ENCODE peak calls at places on chromosomes 11 and 22, in seven cellular contexts. One of them, this sample, is unnamed.

GRCh38 chr11:61769169-61769920 is 16.9 kb downstream of the MYRF start:
- DNase-seq in NCI-H1092: no peak
- DNase-seq in midbrain: no peak
- DNase-seq in kidney epithelial cell: no peak
- DNase-seq in neural progenitor cell: peak
- DNase-seq in left ventricle myocardium inferior: no peak
- DNase-seq in CD4-positive, alpha-beta T cell: no peak
- DNase-seq in this sample: no peak

GRCh38 chr22:41094036-41094435 is 1.6 kb downstream of the EP300 start:
- DNase-seq in NCI-H1092: no peak
- DNase-seq in midbrain: no peak
- DNase-seq in kidney epithelial cell: no peak
- DNase-seq in neural progenitor cell: peak
- DNase-seq in left ventricle myocardium inferior: no peak
- DNase-seq in CD4-positive, alpha-beta T cell: no peak
- DNase-seq in this sample: no peak

GRCh38 chr11:45096636-45097035 is 49.8 kb upstream of the PRDM11 start:
- DNase-seq in NCI-H1092: no peak
- DNase-seq in midbrain: no peak
- DNase-seq in kidney epithelial cell: no peak
- DNase-seq in neural progenitor cell: no peak
- DNase-seq in left ventricle myocardium inferior: no peak
- DNase-seq in CD4-positive, alpha-beta T cell: no peak
- DNase-seq in this sample: no peak

GRCh38 chr22:39543095-39543494 is 10.5 kb upstream of the RPS19BP1 start:
- DNase-seq in NCI-H1092: no peak
- DNase-seq in midbrain: no peak
- DNase-seq in kidney epithelial cell: no peak
- DNase-seq in neural progenitor cell: peak
- DNase-seq in left ventricle myocardium inferior: no peak
- DNase-seq in CD4-positive, alpha-beta T cell: no peak
- DNase-seq in this sample: no peak

GRCh38 chr22:37924386-37925065 is 18.4 kb downstream of the MICALL1 start:
- DNase-seq in NCI-H1092: no peak
- DNase-seq in midbrain: no peak
- DNase-seq in kidney epithelial cell: no peak
- DNase-seq in neural progenitor cell: no peak
- DNase-seq in left ventricle myocardium inferior: no peak
- DNase-seq in CD4-positive, alpha-beta T cell: no peak
- DNase-seq in this sample: no peak

GRCh38 chr11:10680956-10681487 is 12.5 kb downstream of the IRAG1 start:
- DNase-seq in NCI-H1092: no peak
- DNase-seq in midbrain: no peak
- DNase-seq in kidney epithelial cell: no peak
- DNase-seq in neural progenitor cell: no peak
- DNase-seq in left ventricle myocardium inferior: no peak
- DNase-seq in CD4-positive, alpha-beta T cell: no peak
- DNase-seq in this sample: no peak

GRCh38 chr11:72683782-72684200 is 9.6 kb upstream of the PDE2A start:
- DNase-seq in NCI-H1092: peak
- DNase-seq in midbrain: peak
- DNase-seq in kidney epithelial cell: no peak
- DNase-seq in neural progenitor cell: peak
- DNase-seq in left ventricle myocardium inferior: peak
- DNase-seq in CD4-positive, alpha-beta T cell: peak
- DNase-seq in this sample: peak

GRCh38 chr11:134275534-134276395 is at the start of gene GLB1L3:
- DNase-seq in NCI-H1092: peak
- DNase-seq in midbrain: peak
- DNase-seq in kidney epithelial cell: no peak
- DNase-seq in neural progenitor cell: peak
- DNase-seq in left ventricle myocardium inferior: no peak
- DNase-seq in CD4-positive, alpha-beta T cell: peak
- DNase-seq in this sample: peak

GRCh38 chr11:70046089-70046488 is 32.0 kb upstream of the ANO1 start:
- DNase-seq in NCI-H1092: no peak
- DNase-seq in midbrain: no peak
- DNase-seq in kidney epithelial cell: no peak
- DNase-seq in neural progenitor cell: no peak
- DNase-seq in left ventricle myocardium inferior: no peak
- DNase-seq in CD4-positive, alpha-beta T cell: no peak
- DNase-seq in this sample: no peak

GRCh38 chr11:28269621-28270020 is 161.4 kb downstream of the METTL15 start:
- DNase-seq in NCI-H1092: no peak
- DNase-seq in midbrain: no peak
- DNase-seq in kidney epithelial cell: no peak
- DNase-seq in neural progenitor cell: no peak
- DNase-seq in left ventricle myocardium inferior: no peak
- DNase-seq in CD4-positive, alpha-beta T cell: no peak
- DNase-seq in this sample: no peak

GRCh38 chr11:61587951-61588695 is 7.2 kb upstream of the SYT7 start:
- DNase-seq in NCI-H1092: no peak
- DNase-seq in midbrain: no peak
- DNase-seq in kidney epithelial cell: no peak
- DNase-seq in neural progenitor cell: peak
- DNase-seq in left ventricle myocardium inferior: peak
- DNase-seq in CD4-positive, alpha-beta T cell: peak
- DNase-seq in this sample: no peak

GRCh38 chr11:107576497-107577086 is 11.1 kb upstream of the ALKBH8 start:
- DNase-seq in NCI-H1092: no peak
- DNase-seq in midbrain: peak
- DNase-seq in kidney epithelial cell: no peak
- DNase-seq in neural progenitor cell: peak
- DNase-seq in left ventricle myocardium inferior: no peak
- DNase-seq in CD4-positive, alpha-beta T cell: peak
- DNase-seq in this sample: no peak

GRCh38 chr11:101436511-101437142 is 147.2 kb downstream of the TRPC6 start:
- DNase-seq in NCI-H1092: peak
- DNase-seq in midbrain: no peak
- DNase-seq in kidney epithelial cell: no peak
- DNase-seq in neural progenitor cell: peak
- DNase-seq in left ventricle myocardium inferior: no peak
- DNase-seq in CD4-positive, alpha-beta T cell: no peak
- DNase-seq in this sample: no peak

GRCh38 chr22:50398698-50399648 is 55.8 kb downstream of the PPP6R2 start:
- DNase-seq in NCI-H1092: no peak
- DNase-seq in midbrain: no peak
- DNase-seq in kidney epithelial cell: no peak
- DNase-seq in neural progenitor cell: no peak
- DNase-seq in left ventricle myocardium inferior: no peak
- DNase-seq in CD4-positive, alpha-beta T cell: no peak
- DNase-seq in this sample: no peak

GRCh38 chr22:43831561-43832392 is 19.7 kb upstream of the EFCAB6 start:
- DNase-seq in NCI-H1092: no peak
- DNase-seq in midbrain: no peak
- DNase-seq in kidney epithelial cell: no peak
- DNase-seq in neural progenitor cell: no peak
- DNase-seq in left ventricle myocardium inferior: no peak
- DNase-seq in CD4-positive, alpha-beta T cell: no peak
- DNase-seq in this sample: no peak

GRCh38 chr11:92865352-92865751 is 104.1 kb upstream of the MTNR1B start:
- DNase-seq in NCI-H1092: no peak
- DNase-seq in midbrain: no peak
- DNase-seq in kidney epithelial cell: no peak
- DNase-seq in neural progenitor cell: no peak
- DNase-seq in left ventricle myocardium inferior: no peak
- DNase-seq in CD4-positive, alpha-beta T cell: no peak
- DNase-seq in this sample: no peak

GRCh38 chr22:32698926-32699619 is 102.4 kb upstream of the TIMP3 start:
- DNase-seq in NCI-H1092: no peak
- DNase-seq in midbrain: no peak
- DNase-seq in kidney epithelial cell: no peak
- DNase-seq in neural progenitor cell: no peak
- DNase-seq in left ventricle myocardium inferior: peak
- DNase-seq in CD4-positive, alpha-beta T cell: no peak
- DNase-seq in this sample: no peak

GRCh38 chr22:49935561-49935960 is 17.1 kb downstream of the CRELD2 start:
- DNase-seq in NCI-H1092: no peak
- DNase-seq in midbrain: no peak
- DNase-seq in kidney epithelial cell: no peak
- DNase-seq in neural progenitor cell: no peak
- DNase-seq in left ventricle myocardium inferior: no peak
- DNase-seq in CD4-positive, alpha-beta T cell: peak
- DNase-seq in this sample: no peak

GRCh38 chr11:61119055-61119454 is 16.8 kb downstream of the CD5 start:
- DNase-seq in NCI-H1092: no peak
- DNase-seq in midbrain: no peak
- DNase-seq in kidney epithelial cell: no peak
- DNase-seq in neural progenitor cell: no peak
- DNase-seq in left ventricle myocardium inferior: no peak
- DNase-seq in CD4-positive, alpha-beta T cell: no peak
- DNase-seq in this sample: no peak

This sample was measured in central memory CD8-positive, alpha-beta T cell.